ENCODE peak calls at places on chromosomes 7 and 10, in ten cellular contexts. O, Y, J, H, L, K, S, D, C and E are unnamed samples.

GRCh38 chr7:29239638-29240037 is 45.1 kb downstream of the CHN2 start:
- DNase-seq in C (peak), S (no peak), Y (no peak), J (peak), O (no peak), H (no peak), L (no peak), D (no peak), K (no peak), E (no peak)

GRCh38 chr7:85074-85945 is 107.1 kb upstream of the FAM20C start:
- DNase-seq in O (no peak), D (peak), K (no peak), C (peak), Y (no peak), J (peak), L (no peak), H (no peak), S (peak), E (peak)

GRCh38 chr10:133104972-133105495 is 17.3 kb downstream of the ADGRA1 start:
- DNase-seq in L (no peak), J (no peak), S (peak), H (no peak), D (no peak), O (no peak), K (no peak), C (no peak), Y (no peak), E (no peak)

GRCh38 chr7:51666751-51667150 is 350.1 kb upstream of the COBL start:
- DNase-seq in D (no peak), C (no peak), Y (no peak), S (no peak), H (no peak), J (no peak), O (no peak), K (no peak), L (no peak), E (no peak)

GRCh38 chr10:71433116-71433982 is 36.6 kb downstream of the CDH23 start:
- DNase-seq in O (no peak), S (peak), Y (no peak), D (no peak), C (no peak), L (no peak), H (no peak), K (no peak), J (no peak), E (no peak)

GRCh38 chr7:43443380-43443779 is 139.5 kb upstream of the STK17A start:
- DNase-seq in S (peak), C (no peak), O (no peak), K (no peak), J (no peak), D (no peak), L (no peak), Y (no peak), H (no peak), E (no peak)

GRCh38 chr7:50389961-50390360 is 60.2 kb downstream of the FIGNL1 start:
- DNase-seq in J (no peak), O (no peak), S (no peak), K (no peak), Y (no peak), D (no peak), H (no peak), C (no peak), L (no peak), E (no peak)

GRCh38 chr10:65500716-65501115 is 1425.1 kb upstream of the LRRTM3 start:
- DNase-seq in D (no peak), S (no peak), Y (no peak), L (no peak), H (no peak), O (no peak), K (no peak), J (no peak), C (no peak), E (no peak)

GRCh38 chr7:6276911-6277408 is 4.5 kb upstream of the CYTH3 start:
- DNase-seq in O (no peak), K (no peak), L (no peak), Y (no peak), S (peak), J (no peak), D (no peak), C (no peak), H (no peak), E (no peak)

GRCh38 chr7:44396931-44397525 is 71.6 kb upstream of the CAMK2B start:
- DNase-seq in J (no peak), K (no peak), C (no peak), S (peak), Y (no peak), H (no peak), D (peak), O (no peak), L (no peak), E (no peak)

GRCh38 chr10:78759448-78760120 is 309.2 kb upstream of the ZMIZ1 start:
- DNase-seq in O (no peak), K (no peak), H (no peak), D (no peak), L (no peak), J (no peak), S (no peak), C (no peak), Y (no peak), E (no peak)

GRCh38 chr7:48755061-48755555 is 169.2 kb upstream of the CDC14C start:
- DNase-seq in J (no peak), C (no peak), O (no peak), S (no peak), L (no peak), Y (no peak), D (no peak), K (no peak), H (no peak), E (no peak)

GRCh38 chr10:107341281-107341680 is 176.8 kb upstream of the SORCS1 start:
- DNase-seq in Y (no peak), C (no peak), S (no peak), L (no peak), K (no peak), D (no peak), O (no peak), H (no peak), J (no peak), E (no peak)

GRCh38 chr7:36155811-36156361 is 2.8 kb downstream of the EEPD1 start:
- DNase-seq in C (peak), J (no peak), H (no peak), S (no peak), D (peak), O (no peak), K (no peak), Y (peak), L (peak), E (no peak)

GRCh38 chr7:1095621-1096155 is 7.8 kb downstream of the GPER1 start:
- DNase-seq in K (no peak), O (no peak), Y (no peak), C (no peak), D (no peak), S (no peak), J (no peak), L (no peak), H (no peak), E (no peak)

GRCh38 chr10:132997517-132998265 is 55.3 kb upstream of the CFAP46 start:
- DNase-seq in S (no peak), L (no peak), D (no peak), K (no peak), O (no peak), Y (no peak), J (no peak), C (no peak), H (no peak), E (no peak)

GRCh38 chr10:102302611-102303010 is 57.3 kb downstream of the GBF1 start:
- DNase-seq in C (no peak), S (peak), L (no peak), Y (no peak), H (no peak), O (no peak), K (peak), D (no peak), J (no peak), E (no peak)

GRCh38 chr10:97713351-97713827 is at the start of gene MARVELD1:
- DNase-seq in D (peak), S (peak), Y (peak), J (peak), O (no peak), H (no peak), C (peak), K (peak), L (peak), E (peak)